ENCODE peak calls at places on chromosomes 6 and 20, in four cellular contexts. O is left ventricle myocardium inferior, X is Calu3, Y is AG09309. R is an unnamed sample.
A peak's percentile ranks its signal among the peaks of the same experiment; 100 is the strongest.

GRCh38 chr20:13809855-13810254 is 25.0 kb downstream of the NDUFAF5 start:
- DNase-seq in O (no peak), X (no peak), Y (no peak), R (no peak)

GRCh38 chr6:56490994-56491393 is 151.7 kb downstream of the DST start:
- DNase-seq in O (no peak), X (no peak), Y (no peak), R (no peak)

GRCh38 chr6:30683980-30684338 is 2.5 kb downstream of the PPP1R18 start:
- DNase-seq in O (no peak), X (no peak), Y (no peak), R (no peak)

GRCh38 chr6:149032599-149033405 is 284.7 kb upstream of the TAB2 start:
- DNase-seq in O (no peak), X (no peak), Y (peak; percentile 93), R (peak; percentile 96)

GRCh38 chr6:72505446-72505845 is 116.4 kb upstream of the KCNQ5 start:
- DNase-seq in O (no peak), X (no peak), Y (no peak), R (no peak)

GRCh38 chr20:16158976-16159286 is 414.3 kb downstream of the KIF16B start:
- DNase-seq in O (no peak), X (no peak), Y (no peak), R (no peak)

GRCh38 chr6:2556761-2557160 is 194.0 kb downstream of the MYLK4 start:
- DNase-seq in O (no peak), X (no peak), Y (no peak), R (no peak)

GRCh38 chr6:9250852-9251251 is 815.5 kb upstream of the SLC35B3 start:
- DNase-seq in O (no peak), X (peak; percentile 55), Y (peak; percentile 20), R (peak; percentile 55)

GRCh38 chr6:29376003-29376402 is 912 bp upstream of the OR12D3 start:
- DNase-seq in O (no peak), X (peak; percentile 29), Y (no peak), R (no peak)
- TF ChIP-seq CTCF in O (no peak), X (no peak), Y (no peak), R (no peak)

DNA sequence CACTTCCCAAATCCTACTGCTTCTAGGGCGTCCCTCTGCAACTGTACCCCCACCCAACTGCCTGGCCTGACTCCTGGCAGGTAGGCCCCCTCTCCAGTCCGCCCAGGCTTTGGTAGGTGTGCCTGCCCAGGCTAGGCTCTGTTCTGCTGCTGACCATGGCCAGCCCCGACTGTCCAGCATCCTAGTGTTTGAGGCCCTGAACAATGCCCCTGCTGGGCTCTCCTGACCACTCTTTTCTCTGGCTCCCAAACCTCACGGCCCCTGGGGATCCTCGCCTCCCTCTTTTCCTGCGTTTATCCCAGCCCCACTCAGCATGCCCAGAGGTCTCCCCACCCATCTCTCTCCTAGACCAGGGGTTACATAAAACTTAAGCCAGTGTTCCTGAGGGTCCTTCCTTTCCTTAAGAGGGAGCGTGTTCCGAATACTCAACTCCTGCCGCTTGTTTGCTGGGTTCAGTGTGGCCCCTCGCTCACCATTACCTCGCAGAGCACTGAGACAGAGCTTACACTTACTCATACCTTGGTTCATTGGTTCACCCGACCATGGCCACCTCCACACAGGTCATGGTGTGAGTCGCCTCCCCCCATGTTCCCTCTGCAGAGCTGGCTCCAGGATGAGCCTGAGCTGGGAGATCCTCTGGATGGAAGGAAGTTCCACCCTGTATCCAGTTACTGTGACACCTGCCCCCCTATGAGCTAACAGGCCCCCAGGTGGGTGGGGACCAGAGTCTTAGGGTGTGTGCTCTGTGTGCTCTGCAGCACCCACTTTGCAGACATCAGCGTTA is 21.0 kb upstream of the MYT1 start:
- DNase-seq in O (no peak), X (no peak), Y (no peak), R (no peak)
- TF ChIP-seq CTCF in O (no peak), X (no peak), Y (no peak), R (no peak)

GRCh38 chr6:134640229-134640628 is 309.7 kb downstream of the ALDH8A1 start:
- DNase-seq in O (no peak), X (no peak), Y (no peak), R (no peak)

GRCh38 chr6:134642217-134642616 is 307.7 kb downstream of the ALDH8A1 start:
- DNase-seq in O (no peak), X (no peak), Y (peak; percentile 24), R (no peak)

GRCh38 chr6:134642819-134643218 is 307.1 kb downstream of the ALDH8A1 start:
- DNase-seq in O (no peak), X (no peak), Y (no peak), R (no peak)

GRCh38 chr6:134637847-134638438 is 312.0 kb downstream of the ALDH8A1 start:
- DNase-seq in O (no peak), X (no peak), Y (no peak), R (no peak)

GRCh38 chr6:134640975-134641429 is 308.9 kb downstream of the ALDH8A1 start:
- DNase-seq in O (peak; percentile 73), X (peak; percentile 75), Y (peak; percentile 93), R (peak; percentile 91)
- TF ChIP-seq CTCF in O (peak; percentile 98), X (peak; percentile 85), Y (peak; percentile 93), R (peak; percentile 94)

GRCh38 chr20:35329435-35330139 is 37.4 kb upstream of the FAM83C start:
- DNase-seq in O (no peak), X (peak; percentile 84), Y (no peak), R (no peak)
- TF ChIP-seq CTCF in O (peak; percentile 50), X (peak; percentile 87), Y (peak; percentile 48), R (peak; percentile 47)

DNA sequence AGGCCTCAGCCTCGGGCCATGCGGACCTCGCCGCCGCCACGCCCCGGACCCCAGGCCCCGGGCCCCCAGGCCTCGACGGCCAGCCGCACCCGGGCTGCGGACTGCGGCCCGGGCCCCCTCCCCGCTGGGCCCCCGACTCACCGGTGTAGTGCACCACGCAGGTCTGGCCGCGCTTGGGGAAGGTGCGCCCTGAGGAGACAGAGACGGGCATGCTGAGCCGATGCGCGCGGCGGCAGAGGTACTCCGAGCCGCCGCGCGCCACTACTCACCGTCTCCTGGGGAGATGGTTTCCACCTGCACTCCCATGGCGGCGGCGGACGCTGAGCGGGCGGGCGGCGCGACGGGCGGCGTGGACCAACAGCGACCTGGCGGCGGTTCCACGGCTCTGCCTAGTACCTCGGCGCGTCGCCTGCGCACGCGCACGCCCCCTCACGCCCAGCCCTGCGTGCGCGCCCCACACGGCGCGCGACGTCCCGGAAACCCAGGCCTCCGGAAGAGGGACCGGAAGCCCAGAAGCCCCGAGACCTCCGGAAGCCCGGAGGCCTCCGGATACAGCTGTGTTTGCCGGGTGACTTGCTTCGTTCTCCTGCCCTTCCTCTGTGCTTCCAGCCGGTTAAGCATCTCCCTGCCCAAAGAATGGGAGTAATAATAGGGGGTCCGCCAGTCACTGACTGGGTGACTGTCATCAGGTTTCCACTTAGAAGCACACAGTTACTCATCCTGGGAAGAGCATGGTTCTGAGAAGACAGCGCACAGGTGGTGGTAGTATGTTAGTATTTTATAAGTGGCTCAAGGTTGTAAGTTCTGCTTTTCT is at the start of gene FKBP1A:
- DNase-seq in O (peak; percentile 91), X (peak; percentile 79), Y (no peak), R (no peak)
- TF ChIP-seq CTCF in O (peak; percentile 51), X (no peak), Y (no peak), R (no peak)

GRCh38 chr6:154974485-154975149 is 20.5 kb upstream of the TIAM2 start:
- DNase-seq in O (no peak), X (no peak), Y (no peak), R (no peak)
- TF ChIP-seq CTCF in O (no peak), X (no peak), Y (no peak), R (no peak)

GRCh38 chr20:9359561-9360308 is 154.7 kb upstream of the LAMP5 start:
- DNase-seq in O (no peak), X (peak; percentile 37), Y (peak; percentile 71), R (peak; percentile 73)
- TF ChIP-seq CTCF in O (peak; percentile 70), X (peak; percentile 40), Y (peak; percentile 52), R (peak; percentile 33)

GRCh38 chr6:17987576-17988421 is at the start of gene KIF13A:
- DNase-seq in O (peak; percentile 73), X (peak; percentile 65), Y (no peak), R (no peak)
- TF ChIP-seq CTCF in O (peak; percentile 50), X (no peak), Y (no peak), R (peak; percentile 20)

GRCh38 chr6:33174784-33175183 is 17.5 kb downstream of the COL11A2 start:
- DNase-seq in O (no peak), X (no peak), Y (no peak), R (no peak)

GRCh38 chr6:33177552-33178446 is 14.5 kb downstream of the COL11A2 start:
- DNase-seq in O (no peak), X (no peak), Y (no peak), R (no peak)

GRCh38 chr6:33176906-33177305 is 15.4 kb downstream of the COL11A2 start:
- DNase-seq in O (no peak), X (no peak), Y (no peak), R (no peak)

GRCh38 chr6:33173228-33174180 is 18.8 kb downstream of the COL11A2 start:
- DNase-seq in O (no peak), X (no peak), Y (no peak), R (no peak)

DNA sequence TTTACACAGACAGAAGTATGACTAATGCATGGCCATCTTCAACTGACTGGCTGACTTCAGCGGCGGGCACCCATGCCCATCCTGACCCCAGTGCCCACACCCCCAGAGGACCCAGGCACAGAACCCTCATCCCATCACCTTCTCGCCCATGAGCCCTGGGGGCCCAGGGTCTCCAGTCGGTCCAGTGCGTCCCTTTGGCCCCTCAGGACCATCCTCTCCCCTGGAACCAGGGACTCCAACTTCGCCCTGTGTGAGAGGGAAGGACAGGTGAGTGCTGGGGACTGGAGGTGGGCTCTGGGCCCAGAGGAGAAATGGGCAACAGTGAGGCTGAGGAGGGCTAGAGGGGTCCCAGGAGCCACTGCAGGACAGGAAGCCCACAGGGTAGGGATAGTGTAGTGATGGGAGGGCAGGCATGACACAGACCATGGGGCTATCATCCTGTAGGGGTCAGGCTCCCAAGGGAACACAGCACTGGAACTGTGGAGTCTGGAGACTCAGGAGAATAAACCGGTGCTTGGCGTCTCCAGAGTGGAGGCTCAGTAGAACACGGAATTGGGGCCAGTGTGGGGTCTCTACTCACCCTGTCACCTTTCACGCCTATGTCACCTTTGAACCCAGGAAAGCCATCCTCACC is 16.7 kb downstream of the COL11A2 start:
- DNase-seq in O (no peak), X (no peak), Y (no peak), R (no peak)
- TF ChIP-seq CTCF in O (no peak), X (no peak), Y (peak; percentile 18), R (no peak)